ENCODE peak calls at places on chromosomes 7 and 10, in four cellular contexts. One of them, this sample, is unnamed.

GRCh38 chr10:114905450-114905849 is 32.5 kb upstream of the TRUB1 start:
- DNase-seq in GM12878: no peak
- DNase-seq in A549: peak
- DNase-seq in HepG2: peak
- DNase-seq in this sample: no peak

GRCh38 chr7:10672186-10672585 is 301.5 kb upstream of the PHF14 start:
- DNase-seq in HepG2: no peak
- DNase-seq in A549: no peak
- DNase-seq in GM12878: no peak
- DNase-seq in this sample: no peak

GRCh38 chr7:39838326-39838725 is 111.7 kb upstream of the CDK13 start:
- DNase-seq in A549: no peak
- DNase-seq in HepG2: no peak
- DNase-seq in GM12878: no peak
- DNase-seq in this sample: no peak

GRCh38 chr7:14754631-14755030 is 147.9 kb downstream of the DGKB start:
- DNase-seq in A549: no peak
- DNase-seq in GM12878: no peak
- DNase-seq in HepG2: no peak
- DNase-seq in this sample: no peak

GRCh38 chr10:6473430-6473829 is 106.6 kb downstream of the PRKCQ start:
- DNase-seq in HepG2: no peak
- DNase-seq in A549: no peak
- DNase-seq in GM12878: no peak
- DNase-seq in this sample: no peak

GRCh38 chr10:122044045-122044661 is 55.2 kb downstream of the TACC2 start:
- DNase-seq in HepG2: peak
- DNase-seq in GM12878: no peak
- DNase-seq in A549: no peak
- DNase-seq in this sample: no peak

GRCh38 chr10:5832946-5833345 is 19.7 kb upstream of the GDI2 start:
- DNase-seq in HepG2: no peak
- DNase-seq in A549: no peak
- DNase-seq in GM12878: no peak
- DNase-seq in this sample: no peak

GRCh38 chr10:22615819-22616499 is 98.4 kb downstream of the PIP4K2A start:
- DNase-seq in A549: no peak
- DNase-seq in GM12878: peak
- DNase-seq in HepG2: peak
- DNase-seq in this sample: no peak

GRCh38 chr7:157404002-157404401 is 67.2 kb downstream of the DNAJB6 start:
- DNase-seq in HepG2: no peak
- DNase-seq in GM12878: no peak
- DNase-seq in A549: no peak
- DNase-seq in this sample: no peak

GRCh38 chr10:15344256-15344875 is 26.7 kb downstream of the FAM171A1 start:
- DNase-seq in HepG2: peak
- DNase-seq in A549: no peak
- DNase-seq in GM12878: no peak
- DNase-seq in this sample: no peak

GRCh38 chr10:95312264-95312663 is 21.5 kb upstream of the PDLIM1 start:
- DNase-seq in GM12878: no peak
- DNase-seq in A549: no peak
- DNase-seq in HepG2: no peak
- DNase-seq in this sample: no peak

GRCh38 chr7:142477079-142477651 is 219.3 kb upstream of the PRSS58 start:
- DNase-seq in GM12878: no peak
- DNase-seq in A549: no peak
- DNase-seq in HepG2: no peak
- DNase-seq in this sample: no peak

GRCh38 chr7:86904949-86905834 is 154.3 kb downstream of the ELAPOR2 start:
- DNase-seq in GM12878: no peak
- DNase-seq in HepG2: peak
- DNase-seq in A549: peak
- DNase-seq in this sample: peak

GRCh38 chr10:42981358-42982236 is 95.3 kb upstream of the RET start:
- DNase-seq in HepG2: no peak
- DNase-seq in A549: no peak
- DNase-seq in GM12878: no peak
- DNase-seq in this sample: peak

GRCh38 chr10:71795248-71795647 is 21.9 kb upstream of the VSIR start:
- DNase-seq in HepG2: no peak
- DNase-seq in A549: no peak
- DNase-seq in GM12878: no peak
- DNase-seq in this sample: no peak

GRCh38 chr10:24887855-24888231 is 64.6 kb downstream of the PRTFDC1 start:
- DNase-seq in HepG2: no peak
- DNase-seq in A549: no peak
- DNase-seq in GM12878: no peak
- DNase-seq in this sample: no peak

GRCh38 chr7:75649462-75649861 is 89.3 kb downstream of the HIP1 start:
- DNase-seq in GM12878: no peak
- DNase-seq in HepG2: no peak
- DNase-seq in A549: peak
- DNase-seq in this sample: no peak

GRCh38 chr7:74401137-74401859 is 52.4 kb upstream of the GTF2IRD1 start:
- DNase-seq in A549: peak
- DNase-seq in HepG2: peak
- DNase-seq in GM12878: no peak
- DNase-seq in this sample: peak

GRCh38 chr7:75985518-75986146 is 8.8 kb downstream of the TMEM120A start:
- DNase-seq in A549: no peak
- DNase-seq in HepG2: no peak
- DNase-seq in GM12878: no peak
- DNase-seq in this sample: peak

GRCh38 chr10:124112891-124113580 is 19.6 kb upstream of the CHST15 start:
- DNase-seq in HepG2: no peak
- DNase-seq in A549: no peak
- DNase-seq in GM12878: no peak
- DNase-seq in this sample: no peak

GRCh38 chr10:77837248-77837924 is 89.2 kb downstream of the DLG5 start:
- DNase-seq in HepG2: no peak
- DNase-seq in A549: peak
- DNase-seq in GM12878: peak
- DNase-seq in this sample: peak

GRCh38 chr10:77073066-77073960 is 564.3 kb downstream of the KCNMA1 start:
- DNase-seq in A549: no peak
- DNase-seq in HepG2: no peak
- DNase-seq in GM12878: no peak
- DNase-seq in this sample: no peak

GRCh38 chr10:29828978-29829377 is 194.2 kb upstream of the SVIL start:
- DNase-seq in A549: no peak
- DNase-seq in GM12878: no peak
- DNase-seq in HepG2: no peak
- DNase-seq in this sample: no peak

DNA sequence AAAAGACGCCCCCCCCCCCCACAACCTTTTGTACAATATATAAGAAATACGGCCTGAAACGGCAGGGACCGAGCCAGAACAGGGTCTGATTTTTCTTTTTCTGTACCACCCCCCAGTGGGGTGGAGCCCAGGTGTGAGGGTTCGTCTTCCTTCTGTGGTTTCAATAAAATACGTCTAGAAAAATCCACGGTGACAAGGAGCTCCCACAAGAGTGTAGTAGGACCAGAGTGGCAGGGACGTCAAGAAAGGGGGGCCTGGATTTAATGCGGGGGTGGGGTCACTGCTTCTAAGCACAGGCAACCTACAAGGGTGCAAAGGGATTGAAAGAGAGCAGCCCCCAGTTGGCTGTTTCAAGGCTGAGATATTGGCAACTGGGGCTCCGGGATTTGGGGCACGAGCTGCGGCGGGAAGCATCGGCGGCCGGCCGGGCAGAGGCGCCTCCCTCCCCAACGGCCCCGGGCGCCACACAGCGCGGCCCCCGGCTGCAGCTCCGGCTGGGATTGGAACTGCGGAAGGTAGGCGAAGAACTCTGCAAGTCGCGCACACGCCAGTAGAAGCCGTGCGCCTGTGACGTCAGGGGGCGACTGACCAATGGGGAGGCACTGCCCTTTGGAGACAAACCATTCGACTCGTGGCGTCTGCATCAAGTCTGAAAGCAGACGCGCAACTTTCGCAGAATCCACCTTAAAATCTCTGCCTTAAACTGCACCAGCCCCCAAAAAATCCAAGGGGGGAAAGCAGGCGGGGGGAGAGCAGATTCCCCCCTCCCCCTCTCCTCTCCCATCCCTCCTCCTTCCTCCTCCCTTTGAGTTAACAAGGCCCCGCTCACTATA is at the start of gene DLX6:
- DNase-seq in HepG2: peak
- DNase-seq in A549: peak
- DNase-seq in GM12878: no peak
- DNase-seq in this sample: peak
- TF ChIP-seq PBX3 in HepG2: no peak
- TF ChIP-seq PBX3 in A549: no peak
- TF ChIP-seq PBX3 in GM12878: no peak
- TF ChIP-seq PBX3 in this sample: no peak

DNA sequence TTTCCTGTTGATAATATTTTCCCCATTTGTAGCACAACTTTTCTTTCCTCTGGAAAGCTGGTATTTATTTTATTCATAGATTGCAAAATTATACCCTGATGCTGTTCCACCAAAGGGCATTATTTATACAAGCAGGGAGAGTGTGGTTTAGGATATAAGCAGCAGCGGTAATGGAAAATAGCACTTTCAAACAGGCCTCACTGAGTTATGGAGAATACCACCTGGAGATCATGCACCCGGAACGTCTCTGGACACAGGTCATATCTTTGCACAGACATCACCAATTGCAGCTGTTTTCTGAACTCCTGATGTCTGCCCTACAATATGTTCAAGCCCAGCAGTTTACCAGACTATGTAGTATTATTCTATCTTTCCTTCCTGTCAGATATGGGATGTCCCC is 2.0 kb upstream of the CALD1 start:
- DNase-seq in GM12878: no peak
- DNase-seq in A549: no peak
- DNase-seq in HepG2: no peak
- DNase-seq in this sample: peak
- TF ChIP-seq PBX3 in GM12878: no peak
- TF ChIP-seq PBX3 in A549: no peak
- TF ChIP-seq PBX3 in HepG2: no peak
- TF ChIP-seq PBX3 in this sample: no peak

GRCh38 chr7:23530901-23531793 is 634 bp downstream of the TRA2A start:
- DNase-seq in GM12878: no peak
- DNase-seq in A549: peak
- DNase-seq in HepG2: peak
- DNase-seq in this sample: peak
- TF ChIP-seq PBX3 in GM12878: no peak
- TF ChIP-seq PBX3 in A549: no peak
- TF ChIP-seq PBX3 in HepG2: no peak
- TF ChIP-seq PBX3 in this sample: no peak

GRCh38 chr7:81851413-81851812 is 81.6 kb upstream of the HGF start:
- DNase-seq in A549: no peak
- DNase-seq in GM12878: no peak
- DNase-seq in HepG2: no peak
- DNase-seq in this sample: no peak

GRCh38 chr7:81842361-81842760 is 72.5 kb upstream of the HGF start:
- DNase-seq in HepG2: no peak
- DNase-seq in GM12878: no peak
- DNase-seq in A549: no peak
- DNase-seq in this sample: no peak

GRCh38 chr7:81845628-81846259 is 75.9 kb upstream of the HGF start:
- DNase-seq in GM12878: peak
- DNase-seq in HepG2: no peak
- DNase-seq in A549: no peak
- DNase-seq in this sample: no peak

GRCh38 chr7:81846398-81846797 is 76.6 kb upstream of the HGF start:
- DNase-seq in GM12878: peak
- DNase-seq in HepG2: no peak
- DNase-seq in A549: peak
- DNase-seq in this sample: no peak
- TF ChIP-seq PBX3 in GM12878: no peak
- TF ChIP-seq PBX3 in HepG2: no peak
- TF ChIP-seq PBX3 in A549: no peak
- TF ChIP-seq PBX3 in this sample: peak

GRCh38 chr10:110426294-110427153 is 71.2 kb upstream of the DUSP5 start:
- DNase-seq in HepG2: no peak
- DNase-seq in A549: peak
- DNase-seq in GM12878: no peak
- DNase-seq in this sample: no peak
- TF ChIP-seq PBX3 in HepG2: no peak
- TF ChIP-seq PBX3 in A549: no peak
- TF ChIP-seq PBX3 in GM12878: peak
- TF ChIP-seq PBX3 in this sample: no peak

This sample was measured in SK-N-SH.